ENCODE peak calls at places on chromosomes 6 and 20, in six cellular contexts. One of them, this sample, is unnamed.

GRCh38 chr6:166772518-166772917 is 145.5 kb upstream of the RPS6KA2 start:
- DNase-seq in mesenchymal stem cell: no peak
- DNase-seq in H9: peak
- DNase-seq in H1: peak
- DNase-seq in neuronal stem cell: no peak
- DNase-seq in trophoblast cell: no peak
- DNase-seq in this sample: no peak

GRCh38 chr20:63662813-63663189 is 4.7 kb downstream of the RTEL1 start:
- DNase-seq in H9: no peak
- DNase-seq in mesenchymal stem cell: no peak
- DNase-seq in neuronal stem cell: no peak
- DNase-seq in H1: no peak
- DNase-seq in trophoblast cell: no peak
- DNase-seq in this sample: no peak

GRCh38 chr6:160137989-160138835 is 16.6 kb downstream of the SLC22A1 start:
- DNase-seq in trophoblast cell: peak
- DNase-seq in H9: no peak
- DNase-seq in mesenchymal stem cell: peak
- DNase-seq in neuronal stem cell: peak
- DNase-seq in H1: peak
- DNase-seq in this sample: peak

GRCh38 chr20:20593447-20594170 is 118.8 kb downstream of the RALGAPA2 start:
- DNase-seq in H1: peak
- DNase-seq in trophoblast cell: peak
- DNase-seq in mesenchymal stem cell: peak
- DNase-seq in neuronal stem cell: peak
- DNase-seq in H9: peak
- DNase-seq in this sample: peak

GRCh38 chr20:14264869-14265268 is 72.5 kb downstream of the FLRT3 start:
- DNase-seq in mesenchymal stem cell: peak
- DNase-seq in neuronal stem cell: no peak
- DNase-seq in H1: no peak
- DNase-seq in H9: no peak
- DNase-seq in trophoblast cell: peak
- DNase-seq in this sample: peak

GRCh38 chr20:59398552-59399265 is 98.3 kb downstream of the EDN3 start:
- DNase-seq in neuronal stem cell: no peak
- DNase-seq in H1: no peak
- DNase-seq in mesenchymal stem cell: no peak
- DNase-seq in H9: no peak
- DNase-seq in trophoblast cell: no peak
- DNase-seq in this sample: no peak

GRCh38 chr6:118544105-118544504 is 4.0 kb upstream of the PLN start:
- DNase-seq in mesenchymal stem cell: no peak
- DNase-seq in H9: no peak
- DNase-seq in neuronal stem cell: no peak
- DNase-seq in trophoblast cell: no peak
- DNase-seq in H1: no peak
- DNase-seq in this sample: no peak

GRCh38 chr20:62161347-62161746 is 17.8 kb downstream of the SS18L1 start:
- DNase-seq in H1: no peak
- DNase-seq in mesenchymal stem cell: no peak
- DNase-seq in H9: no peak
- DNase-seq in neuronal stem cell: no peak
- DNase-seq in trophoblast cell: no peak
- DNase-seq in this sample: peak

GRCh38 chr6:75691012-75691411 is 58.0 kb upstream of the MYO6 start:
- DNase-seq in neuronal stem cell: no peak
- DNase-seq in H9: no peak
- DNase-seq in trophoblast cell: peak
- DNase-seq in H1: no peak
- DNase-seq in mesenchymal stem cell: peak
- DNase-seq in this sample: peak

GRCh38 chr20:34573541-34573940 is 15.0 kb downstream of the MAP1LC3A start:
- DNase-seq in trophoblast cell: no peak
- DNase-seq in mesenchymal stem cell: no peak
- DNase-seq in neuronal stem cell: no peak
- DNase-seq in H1: no peak
- DNase-seq in H9: no peak
- DNase-seq in this sample: no peak

GRCh38 chr6:17892097-17892686 is 95.2 kb downstream of the KIF13A start:
- DNase-seq in trophoblast cell: no peak
- DNase-seq in H1: no peak
- DNase-seq in neuronal stem cell: no peak
- DNase-seq in H9: no peak
- DNase-seq in mesenchymal stem cell: no peak
- DNase-seq in this sample: no peak

GRCh38 chr6:125067552-125067951 is 86.0 kb upstream of the TPD52L1 start:
- DNase-seq in trophoblast cell: no peak
- DNase-seq in mesenchymal stem cell: no peak
- DNase-seq in H1: no peak
- DNase-seq in H9: no peak
- DNase-seq in neuronal stem cell: no peak
- DNase-seq in this sample: no peak

GRCh38 chr6:166952122-166952521 is 4.2 kb downstream of the RNASET2 start:
- DNase-seq in H1: no peak
- DNase-seq in trophoblast cell: no peak
- DNase-seq in H9: no peak
- DNase-seq in neuronal stem cell: no peak
- DNase-seq in mesenchymal stem cell: no peak
- DNase-seq in this sample: no peak

GRCh38 chr20:19540401-19540800 is 217.7 kb upstream of the RIN2 start:
- DNase-seq in neuronal stem cell: no peak
- DNase-seq in trophoblast cell: no peak
- DNase-seq in mesenchymal stem cell: no peak
- DNase-seq in H1: no peak
- DNase-seq in H9: no peak
- DNase-seq in this sample: no peak

GRCh38 chr20:63673951-63674350 is 15.8 kb downstream of the RTEL1 start:
- DNase-seq in mesenchymal stem cell: no peak
- DNase-seq in H9: no peak
- DNase-seq in neuronal stem cell: no peak
- DNase-seq in trophoblast cell: no peak
- DNase-seq in H1: no peak
- DNase-seq in this sample: no peak

GRCh38 chr20:40728470-40728869 is 39.4 kb upstream of the MAFB start:
- DNase-seq in H1: no peak
- DNase-seq in trophoblast cell: no peak
- DNase-seq in neuronal stem cell: no peak
- DNase-seq in H9: no peak
- DNase-seq in mesenchymal stem cell: no peak
- DNase-seq in this sample: no peak

GRCh38 chr6:11139051-11139960 is 27.8 kb upstream of the ERVFRD-1 start:
- DNase-seq in mesenchymal stem cell: peak
- DNase-seq in neuronal stem cell: no peak
- DNase-seq in H1: no peak
- DNase-seq in trophoblast cell: peak
- DNase-seq in H9: no peak
- DNase-seq in this sample: peak

GRCh38 chr20:42744756-42745465 is 444.8 kb downstream of the PTPRT start:
- DNase-seq in mesenchymal stem cell: no peak
- DNase-seq in H1: no peak
- DNase-seq in trophoblast cell: no peak
- DNase-seq in neuronal stem cell: no peak
- DNase-seq in H9: no peak
- DNase-seq in this sample: no peak

GRCh38 chr6:137043710-137044365 is 927 bp downstream of the IL20RA start:
- DNase-seq in trophoblast cell: peak
- DNase-seq in H1: no peak
- DNase-seq in H9: peak
- DNase-seq in neuronal stem cell: peak
- DNase-seq in mesenchymal stem cell: peak
- DNase-seq in this sample: peak

GRCh38 chr6:15770347-15771143 is 107.7 kb upstream of the DTNBP1 start:
- DNase-seq in H9: no peak
- DNase-seq in neuronal stem cell: no peak
- DNase-seq in H1: no peak
- DNase-seq in mesenchymal stem cell: peak
- DNase-seq in trophoblast cell: peak
- DNase-seq in this sample: peak

GRCh38 chr6:16273266-16273665 is 34.9 kb downstream of the GMPR start:
- DNase-seq in mesenchymal stem cell: peak
- DNase-seq in trophoblast cell: no peak
- DNase-seq in H9: no peak
- DNase-seq in neuronal stem cell: no peak
- DNase-seq in H1: no peak
- DNase-seq in this sample: peak

GRCh38 chr6:142155895-142156757 is 9.1 kb downstream of the VTA1 start:
- DNase-seq in trophoblast cell: peak
- DNase-seq in neuronal stem cell: no peak
- DNase-seq in H9: peak
- DNase-seq in H1: no peak
- DNase-seq in mesenchymal stem cell: peak
- DNase-seq in this sample: peak

GRCh38 chr6:161543910-161544309 is 270.0 kb upstream of the AGPAT4 start:
- DNase-seq in H1: no peak
- DNase-seq in trophoblast cell: no peak
- DNase-seq in neuronal stem cell: no peak
- DNase-seq in mesenchymal stem cell: no peak
- DNase-seq in H9: no peak
- DNase-seq in this sample: no peak

GRCh38 chr20:1567392-1568165 is 10.1 kb upstream of the SIRPD start:
- DNase-seq in neuronal stem cell: no peak
- DNase-seq in trophoblast cell: peak
- DNase-seq in H1: no peak
- DNase-seq in mesenchymal stem cell: no peak
- DNase-seq in H9: no peak
- DNase-seq in this sample: peak

GRCh38 chr20:33255005-33255404 is 19.2 kb downstream of the BPIFA1 start:
- DNase-seq in neuronal stem cell: no peak
- DNase-seq in mesenchymal stem cell: no peak
- DNase-seq in trophoblast cell: no peak
- DNase-seq in H9: no peak
- DNase-seq in H1: no peak
- DNase-seq in this sample: no peak

GRCh38 chr6:36120979-36121706 is 9.2 kb upstream of the MAPK13 start:
- DNase-seq in trophoblast cell: peak
- DNase-seq in mesenchymal stem cell: peak
- DNase-seq in neuronal stem cell: no peak
- DNase-seq in H9: no peak
- DNase-seq in H1: no peak
- DNase-seq in this sample: no peak

GRCh38 chr6:113599444-113599843 is 257.7 kb upstream of the MARCKS start:
- DNase-seq in H1: no peak
- DNase-seq in trophoblast cell: no peak
- DNase-seq in mesenchymal stem cell: peak
- DNase-seq in neuronal stem cell: no peak
- DNase-seq in H9: no peak
- DNase-seq in this sample: peak

GRCh38 chr20:59676126-59676876 is 72.0 kb downstream of the PHACTR3 start:
- DNase-seq in mesenchymal stem cell: no peak
- DNase-seq in trophoblast cell: no peak
- DNase-seq in neuronal stem cell: no peak
- DNase-seq in H9: no peak
- DNase-seq in H1: no peak
- DNase-seq in this sample: no peak

GRCh38 chr6:33683051-33683571 is 28.4 kb downstream of the UQCC2 start:
- DNase-seq in mesenchymal stem cell: no peak
- DNase-seq in H1: no peak
- DNase-seq in H9: no peak
- DNase-seq in trophoblast cell: no peak
- DNase-seq in neuronal stem cell: no peak
- DNase-seq in this sample: no peak

DNA sequence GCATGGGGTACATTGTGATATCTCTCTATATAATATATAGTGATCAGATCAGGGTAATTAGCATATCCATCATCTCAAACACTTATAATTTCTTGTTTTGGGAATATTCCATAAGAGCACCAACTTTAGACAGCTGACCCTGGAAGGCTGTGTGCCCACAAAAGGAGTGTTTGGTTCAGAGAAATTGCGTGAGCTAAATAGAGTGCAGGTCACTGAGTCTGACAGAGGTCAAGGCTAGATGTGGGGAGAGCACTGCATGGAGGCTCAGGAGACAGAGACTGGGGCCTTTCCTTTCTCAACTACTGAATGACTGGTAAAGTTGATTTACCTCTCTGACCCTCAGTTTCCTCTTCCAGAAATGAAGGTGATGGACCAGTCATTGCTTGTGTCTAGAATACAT is 114.9 kb upstream of the ADGRF1 start:
- DNase-seq in trophoblast cell: no peak
- DNase-seq in neuronal stem cell: no peak
- DNase-seq in H9: no peak
- DNase-seq in mesenchymal stem cell: no peak
- DNase-seq in H1: no peak
- DNase-seq in this sample: no peak
- H4K91ac ChIP-seq in trophoblast cell: no peak
- H4K91ac ChIP-seq in neuronal stem cell: no peak
- H4K91ac ChIP-seq in H9: no peak
- H4K91ac ChIP-seq in mesenchymal stem cell: no peak
- H4K91ac ChIP-seq in H1: no peak
- H4K91ac ChIP-seq in this sample: no peak

GRCh38 chr20:47300071-47300470 is 56.4 kb downstream of the ZMYND8 start:
- DNase-seq in H9: no peak
- DNase-seq in neuronal stem cell: no peak
- DNase-seq in trophoblast cell: no peak
- DNase-seq in H1: no peak
- DNase-seq in mesenchymal stem cell: peak
- DNase-seq in this sample: peak
- H4K91ac ChIP-seq in H9: no peak
- H4K91ac ChIP-seq in neuronal stem cell: no peak
- H4K91ac ChIP-seq in trophoblast cell: no peak
- H4K91ac ChIP-seq in H1: no peak
- H4K91ac ChIP-seq in mesenchymal stem cell: no peak
- H4K91ac ChIP-seq in this sample: no peak

DNA sequence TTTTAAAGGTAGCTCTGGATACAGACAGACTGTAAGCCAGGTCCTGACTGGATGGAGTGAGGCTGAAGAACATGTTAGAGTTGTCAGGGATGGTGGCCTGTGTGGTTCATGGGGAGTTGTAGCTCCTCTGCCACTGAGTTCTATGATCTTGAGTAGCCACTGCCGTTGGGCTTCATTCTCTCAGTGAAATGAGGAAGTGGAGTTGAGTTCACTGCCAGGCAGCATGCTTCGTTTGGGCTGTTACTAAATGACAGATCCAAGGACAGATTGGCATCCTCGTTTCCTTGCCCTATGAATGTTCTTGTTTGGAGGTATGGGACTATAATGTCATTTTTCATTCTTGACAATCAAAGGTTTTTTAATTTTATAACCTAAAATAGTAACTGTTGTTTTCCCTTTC is 37.2 kb downstream of the SCAND1 start:
- DNase-seq in H9: no peak
- DNase-seq in H1: no peak
- DNase-seq in mesenchymal stem cell: no peak
- DNase-seq in neuronal stem cell: no peak
- DNase-seq in trophoblast cell: peak
- DNase-seq in this sample: no peak
- H4K91ac ChIP-seq in H9: no peak
- H4K91ac ChIP-seq in H1: no peak
- H4K91ac ChIP-seq in mesenchymal stem cell: no peak
- H4K91ac ChIP-seq in neuronal stem cell: no peak
- H4K91ac ChIP-seq in trophoblast cell: no peak
- H4K91ac ChIP-seq in this sample: no peak

DNA sequence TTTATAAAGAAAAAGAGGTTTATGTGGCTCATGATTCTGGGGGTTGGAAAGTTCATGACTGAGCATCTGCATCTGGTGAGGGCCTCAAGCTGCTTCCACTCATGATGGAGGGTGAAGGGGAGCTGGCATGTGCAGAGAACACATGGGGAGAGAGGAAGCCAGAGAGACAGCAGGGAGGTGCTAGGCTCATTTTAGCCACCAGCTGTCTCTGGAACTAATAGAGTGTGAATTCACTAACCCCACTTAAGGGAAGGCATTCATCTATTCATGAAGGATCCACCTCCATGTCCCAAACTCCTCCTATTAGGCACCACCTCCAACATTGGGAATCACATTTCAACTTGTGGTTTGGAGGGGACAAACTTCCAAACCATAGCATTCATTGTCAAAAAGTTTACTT is 137.3 kb upstream of the PMEPA1 start:
- DNase-seq in mesenchymal stem cell: no peak
- DNase-seq in trophoblast cell: no peak
- DNase-seq in H1: no peak
- DNase-seq in H9: no peak
- DNase-seq in neuronal stem cell: no peak
- DNase-seq in this sample: no peak
- H4K91ac ChIP-seq in mesenchymal stem cell: no peak
- H4K91ac ChIP-seq in trophoblast cell: no peak
- H4K91ac ChIP-seq in H1: no peak
- H4K91ac ChIP-seq in H9: no peak
- H4K91ac ChIP-seq in neuronal stem cell: no peak
- H4K91ac ChIP-seq in this sample: no peak